ENCODE peak calls at places on chromosomes 4 and X, in nine cellular contexts. M is kidney; R is stimulated activated naive CD8-positive, alpha-beta T cell treated with anti-CD3 and anti-CD28 coated beads, Interleukin-15, Interleukin-2, amounts not matched to agents 100 U/mL and 50 U/mL, for 24 hours; E is anterior cingulate cortex; G is GM06990; W is fibroblast of gingiva; P is foreskin keratinocyte; T is astrocyte of the spinal cord; D is amniotic stem cell. B is an unnamed sample.

GRCh38 chr4:170853422-170854021 is 763.8 kb upstream of the AADAT start:
- DNase-seq in T (peak; percentile 41), R (peak; percentile 30), D (peak; percentile 11), M (peak; percentile 47), W (peak; percentile 1), E (no peak), P (peak; percentile 35), G (peak; percentile 13), B (no peak)

GRCh38 chrX:65866762-65867161 is 173.1 kb downstream of the VSIG4 start:
- DNase-seq in M (no peak), R (no peak), P (no peak), E (no peak), W (no peak), T (no peak), G (no peak), D (no peak), B (no peak)

GRCh38 chr4:120007171-120007894 is 59.3 kb downstream of the MAD2L1 start:
- DNase-seq in D (peak; percentile 41), T (peak; percentile 56), M (no peak), P (peak; percentile 71), R (no peak), W (peak; percentile 81), G (no peak), E (no peak), B (no peak)

GRCh38 chr4:1599491-1600210 is 84.5 kb downstream of the FAM53A start:
- DNase-seq in T (no peak), P (no peak), D (no peak), R (no peak), E (no peak), G (no peak), M (peak; percentile 67), W (no peak), B (peak; percentile 68)

GRCh38 chrX:4932790-4933189 is 1219.3 kb upstream of the PRKX start:
- DNase-seq in P (peak; percentile 72), W (peak; percentile 77), E (no peak), M (no peak), R (no peak), D (no peak), G (no peak), T (peak; percentile 58), B (no peak)

GRCh38 chr4:184475096-184475461 is 729 bp upstream of the IRF2 start:
- DNase-seq in W (peak; percentile 52), P (no peak), M (peak; percentile 83), E (no peak), G (no peak), T (no peak), D (peak; percentile 4), R (peak; percentile 74), B (peak; percentile 84)

GRCh38 chrX:71282514-71283408 is 674 bp upstream of the NONO start:
- DNase-seq in T (no peak), R (peak; percentile 45), G (no peak), W (peak; percentile 21), M (no peak), D (no peak), P (peak; percentile 68), E (no peak), B (no peak)

GRCh38 chr4:5809216-5809776 is 83.6 kb downstream of the CRMP1 start:
- DNase-seq in M (no peak), G (no peak), W (no peak), D (no peak), P (no peak), E (no peak), T (no peak), R (no peak), B (peak; percentile 61)

GRCh38 chr4:163165217-163166017 is 1.3 kb downstream of the NAF1 start:
- DNase-seq in D (no peak), W (no peak), R (no peak), E (no peak), P (peak; percentile 35), M (no peak), T (peak; percentile 25), G (no peak), B (no peak)

GRCh38 chr4:123785515-123785914 is 388.9 kb downstream of the SPRY1 start:
- DNase-seq in G (no peak), T (peak; percentile 90), M (no peak), R (no peak), E (no peak), P (peak; percentile 87), D (no peak), W (peak; percentile 98), B (peak; percentile 89)

GRCh38 chr4:185840953-185841352 is 29.0 kb upstream of the SORBS2 start:
- DNase-seq in W (no peak), E (no peak), T (no peak), M (no peak), G (no peak), R (no peak), D (no peak), P (no peak), B (no peak)

GRCh38 chrX:45806410-45807121 is 605.9 kb upstream of the DIPK2B start:
- DNase-seq in P (peak; percentile 31), D (peak; percentile 56), R (peak; percentile 29), G (peak; percentile 16), M (no peak), W (peak; percentile 90), T (peak; percentile 94), E (no peak), B (no peak)